ENCODE peak calls at places on chromosomes 5 and 9, in ten cellular contexts. G is effector CD4-positive, alpha-beta T cell; Z is psoas muscle; O is cerebellum; K is AG08395; I is T-cell; L is T-helper 2 cell treated with Interferon-gamma antibody and Interleukin-4, amounts not matched to agents 5 μg/mL and 100 μg/mL, for 36 hours; W is stomach; C is AML-193; D is T follicular helper cell. V is an unnamed sample.

GRCh38 chr5:10201223-10201868 is 48.3 kb downstream of the ATPSCKMT start:
- DNase-seq in D (no peak), C (peak), G (no peak), K (no peak), O (no peak), Z (no peak), W (no peak), I (no peak), L (no peak), V (peak)

GRCh38 chr5:72166070-72166979 is 59.0 kb downstream of the MAP1B start:
- DNase-seq in D (no peak), K (peak), I (no peak), L (no peak), Z (no peak), O (peak), G (no peak), W (no peak), C (no peak), V (no peak)

GRCh38 chr5:76851713-76852369 is 2.0 kb downstream of the S100Z start:
- DNase-seq in C (peak), O (no peak), Z (no peak), D (no peak), L (no peak), G (no peak), K (no peak), W (no peak), I (no peak), V (no peak)

GRCh38 chr9:33942471-33943083 is 106.1 kb downstream of the UBAP2 start:
- DNase-seq in D (no peak), K (peak), O (no peak), I (no peak), G (no peak), C (no peak), Z (no peak), L (no peak), W (no peak), V (peak)

GRCh38 chr5:31106742-31107546 is 86.5 kb upstream of the CDH6 start:
- DNase-seq in K (peak), O (no peak), L (no peak), Z (no peak), G (no peak), W (no peak), C (no peak), D (no peak), I (no peak), V (no peak)

GRCh38 chr5:73828465-73828864 is 202.5 kb downstream of the ARHGEF28 start:
- DNase-seq in L (no peak), G (no peak), K (no peak), O (no peak), Z (no peak), D (no peak), C (no peak), W (no peak), I (no peak), V (no peak)

GRCh38 chr5:159905496-159905895 is 10.8 kb upstream of the ADRA1B start:
- DNase-seq in G (no peak), O (no peak), C (no peak), K (peak), D (no peak), W (no peak), I (no peak), L (no peak), Z (no peak), V (peak)

GRCh38 chr9:2262809-2263510 is 247.8 kb downstream of the SMARCA2 start:
- DNase-seq in K (no peak), Z (no peak), O (no peak), D (no peak), I (no peak), W (no peak), G (no peak), L (no peak), C (no peak), V (no peak)

GRCh38 chr9:108156270-108156998 is 666.9 kb upstream of the KLF4 start:
- DNase-seq in O (no peak), G (no peak), K (no peak), W (peak), I (no peak), D (no peak), C (no peak), L (no peak), Z (no peak), V (peak)

GRCh38 chr5:71461360-71461759 is 5.9 kb downstream of the BDP1 start:
- DNase-seq in D (no peak), W (no peak), C (no peak), Z (no peak), I (no peak), O (no peak), G (no peak), K (no peak), L (no peak), V (no peak)

GRCh38 chr5:140111859-140112551 is 1.9 kb upstream of the PURA start:
- DNase-seq in C (no peak), Z (no peak), G (no peak), K (no peak), L (no peak), O (no peak), W (no peak), D (no peak), I (no peak), V (no peak)

GRCh38 chr5:133873936-133874585 is 94.4 kb downstream of the C5orf15 start:
- DNase-seq in L (peak), O (no peak), W (no peak), I (no peak), G (no peak), C (no peak), Z (no peak), D (no peak), K (no peak), V (no peak)

GRCh38 chr5:65203746-65204145 is 278.0 kb downstream of the ADAMTS6 start:
- DNase-seq in W (no peak), I (no peak), G (no peak), Z (no peak), K (peak), L (no peak), D (no peak), C (no peak), O (no peak), V (peak)

GRCh38 chr5:136427421-136427820 is 62.1 kb upstream of the TRPC7 start:
- DNase-seq in D (no peak), I (no peak), Z (no peak), C (no peak), K (no peak), O (no peak), L (no peak), W (no peak), G (no peak), V (no peak)

GRCh38 chr5:114266374-114266773 is 95.5 kb upstream of the KCNN2 start:
- DNase-seq in C (no peak), K (no peak), W (no peak), O (no peak), G (no peak), I (no peak), D (no peak), Z (no peak), L (no peak), V (no peak)

GRCh38 chr5:142888469-142889085 is 118.4 kb downstream of the ARHGAP26 start:
- DNase-seq in W (no peak), K (peak), G (peak), I (no peak), O (peak), Z (no peak), C (peak), L (no peak), D (peak), V (peak)

GRCh38 chr5:18807256-18808193 is 1173.3 kb downstream of the TAF11L14 start:
- DNase-seq in C (no peak), D (no peak), Z (no peak), W (no peak), G (no peak), O (no peak), K (no peak), L (no peak), I (no peak), V (no peak)

GRCh38 chr9:132054024-132054423 is 25.6 kb downstream of the MED27 start:
- DNase-seq in Z (no peak), W (no peak), C (no peak), G (no peak), D (no peak), L (no peak), I (no peak), O (no peak), K (no peak), V (no peak)

GRCh38 chr9:73863924-73864323 is 633.2 kb upstream of the RORB start:
- DNase-seq in G (no peak), I (no peak), O (no peak), D (no peak), W (no peak), L (no peak), C (no peak), Z (no peak), K (no peak), V (no peak)

GRCh38 chr5:90529939-90530677 is 724 bp upstream of the LYSMD3 start:
- DNase-seq in K (peak), C (peak), G (peak), L (peak), W (peak), Z (peak), O (peak), D (peak), I (no peak), V (peak)

GRCh38 chr9:129949821-129950220 is 93.2 kb downstream of the FNBP1 start:
- DNase-seq in Z (no peak), D (no peak), G (no peak), C (no peak), K (no peak), I (no peak), W (no peak), O (no peak), L (no peak), V (no peak)

GRCh38 chr5:130923543-130924159 is 241.4 kb downstream of the HINT1 start:
- DNase-seq in Z (no peak), W (no peak), D (no peak), G (no peak), C (no peak), K (peak), I (no peak), L (no peak), O (no peak), V (no peak)

GRCh38 chr9:77588319-77588937 is 59.7 kb downstream of the GNA14 start:
- DNase-seq in O (no peak), L (no peak), G (no peak), Z (no peak), I (no peak), D (no peak), W (no peak), K (peak), C (peak), V (peak)

GRCh38 chr9:98880311-98881015 is 63.2 kb upstream of the COL15A1 start:
- DNase-seq in I (no peak), G (no peak), D (no peak), Z (peak), K (no peak), W (no peak), C (no peak), L (no peak), O (no peak), V (no peak)

GRCh38 chr9:19441730-19442129 is 32.9 kb downstream of the ACER2 start:
- DNase-seq in O (no peak), C (no peak), G (no peak), K (no peak), L (no peak), I (no peak), D (no peak), Z (no peak), W (no peak), V (no peak)

GRCh38 chr5:143205386-143205785 is 198.1 kb downstream of the NR3C1 start:
- DNase-seq in K (peak), D (no peak), C (no peak), L (no peak), G (no peak), W (no peak), O (no peak), Z (no peak), I (no peak), V (peak)

GRCh38 chr9:22423566-22423965 is 23.1 kb upstream of the DMRTA1 start:
- DNase-seq in L (no peak), K (no peak), I (no peak), Z (no peak), D (no peak), O (no peak), W (no peak), C (no peak), G (no peak), V (no peak)

GRCh38 chr5:1767524-1768282 is 31.9 kb downstream of the MRPL36 start:
- DNase-seq in G (no peak), C (no peak), K (no peak), Z (no peak), L (no peak), I (no peak), O (no peak), W (no peak), D (no peak), V (no peak)

GRCh38 chr5:31809037-31809910 is 170.3 kb downstream of the PDZD2 start:
- DNase-seq in K (peak), I (no peak), G (no peak), Z (peak), L (no peak), O (peak), C (peak), W (peak), D (no peak), V (peak)

GRCh38 chr5:58088941-58089340 is 370.9 kb downstream of the PLK2 start:
- DNase-seq in O (no peak), Z (no peak), D (no peak), K (no peak), W (no peak), C (no peak), L (no peak), I (no peak), G (no peak), V (no peak)

GRCh38 chr9:97808972-97809371 is 44.1 kb upstream of the FOXE1 start:
- DNase-seq in C (no peak), Z (no peak), K (no peak), I (no peak), O (no peak), L (no peak), W (no peak), G (no peak), D (no peak), V (no peak)

GRCh38 chr5:115296130-115296997 is at the start of gene CCDC112:
- DNase-seq in I (peak), L (peak), G (peak), C (no peak), Z (peak), W (peak), D (peak), K (peak), O (peak), V (peak)

GRCh38 chr9:124617477-124618141 is 110.4 kb upstream of the NR5A1 start:
- DNase-seq in D (peak), K (peak), W (peak), I (peak), O (peak), C (peak), Z (peak), L (peak), G (peak), V (peak)

GRCh38 chr9:95822583-95823431 is 52.7 kb upstream of the ERCC6L2 start:
- DNase-seq in D (no peak), G (no peak), I (no peak), W (no peak), L (peak), Z (no peak), K (peak), C (no peak), O (no peak), V (peak)

GRCh38 chr5:147406636-147407035 is 103.2 kb downstream of the DPYSL3 start:
- DNase-seq in W (no peak), K (peak), Z (no peak), L (no peak), D (no peak), G (no peak), O (no peak), C (no peak), I (no peak), V (no peak)